ENCODE peak calls at places on chromosome 21, in five cellular contexts. C is Right ventricle myocardium superior, M is lower leg skin, O is epithelial cell of esophagus, W is astrocyte of the spinal cord. X is an unnamed sample.

GRCh38 chr21:45109831-45110492 is 35.6 kb downstream of the ADARB1 start:
- DNase-seq in M (no peak), W (peak), O (no peak), C (no peak), X (no peak)

GRCh38 chr21:34630536-34631143 is 15.7 kb upstream of the RCAN1 start:
- DNase-seq in M (peak), W (peak), C (no peak), O (peak), X (no peak)

GRCh38 chr21:35428489-35428888 is 379.4 kb upstream of the RUNX1 start:
- DNase-seq in C (peak), M (no peak), W (peak), O (no peak), X (peak)

GRCh38 chr21:45994086-45994661 is 12.6 kb downstream of the COL6A1 start:
- DNase-seq in C (peak), W (no peak), O (no peak), M (peak), X (no peak)

GRCh38 chr21:34593954-34594531 is 20.9 kb downstream of the RCAN1 start:
- DNase-seq in C (no peak), W (no peak), O (no peak), M (no peak), X (no peak)

GRCh38 chr21:32516729-32517649 is 68.3 kb downstream of the TCP10L start:
- DNase-seq in W (peak), C (no peak), M (no peak), O (peak), X (no peak)

GRCh38 chr21:41941941-41942340 is 11.9 kb downstream of the C2CD2 start:
- DNase-seq in O (no peak), M (no peak), C (no peak), W (no peak), X (no peak)

GRCh38 chr21:16534408-16535099 is 804.8 kb downstream of the USP25 start:
- DNase-seq in C (peak), M (peak), O (peak), W (peak), X (peak)

GRCh38 chr21:39658066-39658465 is 45.3 kb downstream of the B3GALT5 start:
- DNase-seq in C (no peak), O (no peak), M (peak), W (no peak), X (no peak)

GRCh38 chr21:44579056-44579832 is 1.2 kb downstream of the KRTAP10-5 start:
- DNase-seq in M (peak), W (no peak), O (no peak), C (no peak), X (no peak)

GRCh38 chr21:37593015-37593414 is 226.4 kb downstream of the DYRK1A start:
- DNase-seq in C (no peak), O (no peak), M (peak), W (peak), X (no peak)

GRCh38 chr21:38600106-38600505 is 101.8 kb upstream of the ERG start:
- DNase-seq in M (no peak), O (no peak), W (no peak), C (no peak), X (no peak)

GRCh38 chr21:45476582-45476981 is 65.7 kb downstream of the SLC19A1 start:
- DNase-seq in M (no peak), W (no peak), C (no peak), O (no peak), X (no peak)

GRCh38 chr21:33924766-33925100 is 9.1 kb upstream of the ATP5PO start:
- DNase-seq in M (no peak), O (peak), C (no peak), W (no peak), X (peak)

GRCh38 chr21:37763298-37763697 is 153.0 kb downstream of the KCNJ6 start:
- DNase-seq in O (no peak), C (no peak), M (no peak), W (no peak), X (no peak)

GRCh38 chr21:34938079-34938764 is 110.9 kb downstream of the RUNX1 start:
- DNase-seq in O (peak), C (no peak), W (peak), M (no peak), X (no peak)

GRCh38 chr21:16408280-16408669 is 678.5 kb downstream of the USP25 start:
- DNase-seq in M (no peak), C (no peak), W (peak), O (no peak), X (no peak)

GRCh38 chr21:35984654-35985366 is 75.5 kb downstream of the SETD4 start:
- DNase-seq in M (no peak), C (no peak), W (no peak), O (peak), X (no peak)

GRCh38 chr21:42174173-42174572 is 44.8 kb upstream of the ABCG1 start:
- DNase-seq in W (no peak), C (no peak), M (no peak), O (no peak), X (no peak)

GRCh38 chr21:29114765-29115164 is 15.7 kb upstream of the MAP3K7CL start:
- DNase-seq in O (peak), W (peak), C (no peak), M (no peak), X (no peak)

GRCh38 chr21:35395728-35396127 is 346.6 kb upstream of the RUNX1 start:
- DNase-seq in W (no peak), O (peak), C (no peak), M (no peak), X (no peak)

X was measured in suprapubic skin.